ENCODE peak calls at places on chromosome 16, in seven cellular contexts. T is IMR-90, E is H9, N is mesendoderm, F is H1, X is mesenchymal stem cell, A is trophoblast cell. M is an unnamed sample.

GRCh38 chr16:19520861-19521331 is 1.0 kb downstream of the GDE1 start:
- DNase-seq in T (peak; percentile 54), E (no peak), N (peak; percentile 4), F (no peak), X (peak; percentile 52), A (peak; percentile 40), M (no peak)

GRCh38 chr16:68520649-68521086 is 18.4 kb upstream of the ZFP90 start:
- DNase-seq in T (peak; percentile 66), E (peak; percentile 96), N (peak; percentile 97), F (peak; percentile 58), X (peak; percentile 83), A (peak; percentile 96), M (peak; percentile 83)

GRCh38 chr16:280005-280421 is 378 bp upstream of the ARHGDIG start:
- DNase-seq in T (no peak), E (no peak), N (no peak), F (no peak), X (no peak), A (no peak), M (no peak)

GRCh38 chr16:14109077-14109775 is 38.1 kb downstream of the MRTFB start:
- DNase-seq in T (no peak), E (no peak), N (no peak), F (no peak), X (no peak), A (no peak), M (no peak)

GRCh38 chr16:50622029-50622428 is 59.1 kb downstream of the SNX20 start:
- DNase-seq in T (no peak), E (no peak), N (no peak), F (no peak), X (no peak), A (no peak), M (no peak)

GRCh38 chr16:85556456-85557082 is 56.6 kb upstream of the GSE1 start:
- DNase-seq in T (no peak), E (peak; percentile 67), N (peak; percentile 84), F (no peak), X (peak; percentile 63), A (no peak), M (no peak)

GRCh38 chr16:85611455-85612190 is 1.5 kb upstream of the GSE1 start:
- DNase-seq in T (peak; percentile 74), E (peak; percentile 70), N (peak; percentile 83), F (no peak), X (peak; percentile 85), A (peak; percentile 80), M (peak; percentile 53)

GRCh38 chr16:52271088-52271487 is 275.9 kb downstream of the TOX3 start:
- DNase-seq in T (no peak), E (no peak), N (no peak), F (no peak), X (no peak), A (no peak), M (peak; percentile 50)

GRCh38 chr16:51149251-51149661 is 1.8 kb downstream of the SALL1 start:
- DNase-seq in T (no peak), E (no peak), N (no peak), F (no peak), X (peak; percentile 58), A (no peak), M (no peak)

GRCh38 chr16:3959148-3959547 is 78.6 kb upstream of the CREBBP start:
- DNase-seq in T (peak; percentile 90), E (no peak), N (no peak), F (no peak), X (peak; percentile 72), A (peak; percentile 87), M (no peak)

GRCh38 chr16:51107742-51108141 is 43.3 kb downstream of the SALL1 start:
- DNase-seq in T (no peak), E (no peak), N (no peak), F (no peak), X (no peak), A (no peak), M (no peak)

GRCh38 chr16:81593481-81593880 is 148.9 kb downstream of the CMIP start:
- DNase-seq in T (no peak), E (no peak), N (no peak), F (no peak), X (no peak), A (peak; percentile 47), M (no peak)

GRCh38 chr16:700684-701584 is 4.7 kb downstream of the FBXL16 start:
- DNase-seq in T (no peak), E (peak; percentile 69), N (peak; percentile 50), F (no peak), X (no peak), A (peak; percentile 58), M (peak; percentile 75)

GRCh38 chr16:53090591-53091507 is 36.1 kb downstream of the CHD9 start:
- DNase-seq in T (peak; percentile 98), E (no peak), N (peak; percentile 74), F (no peak), X (peak; percentile 57), A (no peak), M (no peak)

GRCh38 chr16:53893731-53894435 is 189.9 kb downstream of the FTO start:
- DNase-seq in T (peak; percentile 91), E (no peak), N (peak; percentile 28), F (no peak), X (peak; percentile 76), A (no peak), M (no peak)

GRCh38 chr16:84820305-84820684 is 510 bp downstream of the CRISPLD2 start:
- DNase-seq in T (no peak), E (no peak), N (no peak), F (no peak), X (peak; percentile 52), A (peak; percentile 87), M (no peak)

DNA sequence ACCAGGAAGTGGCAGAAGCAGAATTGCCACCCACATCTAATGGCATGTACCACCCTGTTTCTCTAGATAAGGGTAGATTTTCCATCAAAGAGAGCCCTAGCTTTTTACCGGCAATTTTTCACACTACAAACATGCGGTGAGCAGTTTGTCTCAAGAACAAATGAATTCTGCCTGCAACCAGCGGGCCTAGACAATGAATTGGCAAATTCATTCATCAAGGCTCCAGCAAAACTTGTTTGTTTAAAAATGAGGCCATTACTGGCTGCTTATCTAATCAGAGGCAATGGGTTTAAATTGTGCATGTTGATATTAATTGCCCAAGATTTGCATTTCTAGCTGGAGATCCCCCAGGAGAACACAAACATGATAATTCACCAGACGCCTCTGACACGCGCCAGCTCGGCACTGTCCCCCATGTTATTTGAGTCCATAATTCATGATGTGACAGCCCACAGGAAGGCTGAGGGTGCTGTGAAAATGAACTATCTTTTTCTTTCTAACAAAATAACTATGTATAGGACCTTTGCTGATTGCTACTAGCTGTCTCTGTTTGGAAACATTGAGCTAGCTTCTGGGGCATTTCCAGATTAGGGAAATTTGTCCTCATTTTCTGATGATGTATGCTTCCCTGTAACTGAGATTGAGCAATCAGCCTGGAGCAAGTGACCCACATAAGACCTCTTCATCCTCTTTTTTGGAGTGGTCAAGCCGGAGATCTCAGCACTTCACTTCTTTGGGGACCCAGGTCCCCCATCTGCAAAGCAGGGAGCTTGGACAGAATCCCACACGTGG is 80.8 kb downstream of the CNGB1 start:
- DNase-seq in T (peak; percentile 28), E (no peak), N (no peak), F (no peak), X (peak; percentile 63), A (peak; percentile 52), M (no peak)
- H2AK5ac ChIP-seq in T (peak overlapping the region; percentile 44), E (no peak overlapping the region), N (peak overlapping the region; percentile 28), F (no peak overlapping the region), X (peak overlapping the region; percentile 2), A (no peak overlapping the region), M (no peak overlapping the region)

GRCh38 chr16:2485811-2486507 is 11.0 kb downstream of the TBC1D24 start:
- DNase-seq in T (no peak), E (no peak), N (no peak), F (no peak), X (no peak), A (no peak), M (no peak)
- H3K4me1 ChIP-seq in T (peaks cover 28% of the 10 kb centered on the region), E (no peaks in the 10 kb centered on the region), N (no peaks in the 10 kb centered on the region), F (peaks cover 3% of the 10 kb centered on the region), X (peaks cover 21% of the 10 kb centered on the region), A (peaks cover 4% of the 10 kb centered on the region), M (no peaks in the 10 kb centered on the region)

GRCh38 chr16:87144232-87144631 is 173.0 kb downstream of the C16orf95 start:
- DNase-seq in T (no peak), E (no peak), N (no peak), F (no peak), X (no peak), A (no peak), M (no peak)

GRCh38 chr16:87149051-87149450 is 168.1 kb downstream of the C16orf95 start:
- DNase-seq in T (peak; percentile 29), E (no peak), N (no peak), F (no peak), X (no peak), A (no peak), M (no peak)

GRCh38 chr16:87146676-87147075 is 170.5 kb downstream of the C16orf95 start:
- DNase-seq in T (no peak), E (no peak), N (no peak), F (no peak), X (no peak), A (no peak), M (no peak)

GRCh38 chr16:87143661-87144121 is 173.5 kb downstream of the C16orf95 start:
- DNase-seq in T (no peak), E (peak; percentile 52), N (no peak), F (no peak), X (no peak), A (no peak), M (no peak)

DNA sequence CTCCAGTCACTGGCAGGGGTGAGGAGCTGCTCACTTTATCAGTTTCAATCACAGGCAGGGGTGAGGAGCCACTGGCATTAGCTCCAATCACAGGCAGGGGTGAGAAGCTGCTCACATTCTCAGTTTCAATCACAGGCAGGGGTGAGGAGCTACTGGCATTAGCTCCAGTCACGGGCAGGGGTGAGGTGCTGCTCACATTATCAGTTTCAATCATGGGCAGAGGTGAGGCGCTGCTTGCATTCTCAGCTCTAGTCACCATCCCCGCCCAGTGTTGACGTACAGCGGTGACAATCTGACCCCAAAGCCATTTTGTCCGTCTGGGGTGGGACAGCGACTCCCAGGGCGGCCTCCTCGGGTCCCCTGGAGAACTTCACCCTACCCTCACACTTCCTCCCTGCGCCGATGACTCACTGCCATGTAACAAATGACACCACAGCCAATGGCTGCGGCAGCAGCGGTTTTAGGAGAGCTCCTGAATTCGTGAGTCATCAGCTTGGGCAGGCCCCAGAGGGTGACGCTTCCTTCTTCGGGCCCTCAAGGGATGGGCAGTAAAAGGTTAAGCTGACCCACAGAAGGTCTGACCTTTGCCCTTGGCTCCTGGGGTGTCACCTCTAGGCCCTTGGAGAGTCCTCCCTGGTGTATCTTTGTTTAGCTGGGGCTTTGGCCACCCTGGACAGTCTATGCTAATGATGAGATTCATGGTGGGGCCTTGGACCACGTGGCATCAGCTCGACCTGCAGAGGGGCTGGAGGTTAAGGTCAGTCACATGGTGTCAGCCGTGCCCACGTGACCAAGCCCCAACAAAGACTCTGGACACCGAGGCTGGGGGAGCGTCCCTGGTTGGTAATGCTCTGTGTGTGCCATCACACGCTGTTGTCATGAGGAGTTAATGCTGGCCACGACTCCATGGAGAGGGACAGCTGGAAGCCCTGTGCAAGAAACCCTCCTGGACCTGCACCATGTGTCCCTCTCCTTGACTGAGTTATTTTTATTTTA is 171.7 kb downstream of the C16orf95 start:
- DNase-seq in T (peak; percentile 46), E (no peak), N (peak; percentile 21), F (no peak), X (peak; percentile 72), A (no peak), M (no peak)
- H2AK5ac ChIP-seq in T (no peak overlapping the region), E (no peak overlapping the region), N (no peak overlapping the region), F (no peak overlapping the region), X (no peak overlapping the region), A (no peak overlapping the region), M (peak overlapping the region; percentile 14)

DNA sequence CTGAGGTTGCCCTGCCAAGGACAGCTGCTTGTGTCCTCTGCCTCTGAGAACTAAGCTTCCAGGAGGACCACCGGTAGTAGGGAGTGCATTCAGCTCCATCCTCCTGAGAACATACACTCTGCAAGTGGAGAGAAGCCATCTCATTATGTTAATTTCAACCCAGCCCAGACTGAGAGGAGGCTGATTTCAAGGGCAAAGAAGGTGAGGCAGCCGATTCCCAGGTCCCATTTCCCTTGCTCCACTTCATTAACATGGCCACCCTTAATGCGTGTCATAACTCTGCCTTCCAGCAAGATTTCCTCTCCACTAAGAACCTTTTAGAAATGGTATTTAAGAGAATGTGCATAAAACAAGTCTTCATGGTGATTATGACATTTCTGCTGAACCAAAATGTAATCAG is 72.5 kb downstream of the CDH13 start:
- DNase-seq in T (no peak), E (no peak), N (no peak), F (no peak), X (no peak), A (no peak), M (no peak)
- H3K4me1 ChIP-seq in T (peaks cover 18% of the 10 kb centered on the region), E (no peaks in the 10 kb centered on the region), N (no peaks in the 10 kb centered on the region), F (peaks cover 3% of the 10 kb centered on the region), X (peaks cover 14% of the 10 kb centered on the region), A (no peaks in the 10 kb centered on the region), M (peaks cover 2% of the 10 kb centered on the region)